ENCODE peak calls at places on chromosomes 13 and 19, in nine cellular contexts. A is T-helper 22 cell; E is Caki2; D is C1 segment of cervical spinal cord; R is T-cell; C is lower lobe of right lung; K is ACHN; L is activated CD4-positive, alpha-beta T cell treated with anti-CD3 and anti-CD28 coated beads, Interleukin-2, amount 50 U/mL, for 1 hour; W is EH. B is an unnamed sample.
A peak's percentile ranks its signal among the peaks of the same experiment; 100 is the strongest.

GRCh38 chr19:53909471-53910169 is 542 bp downstream of the CACNG7 start:
- DNase-seq in D (no peak), C (no peak), R (no peak), K (no peak), A (no peak), L (no peak), E (no peak), W (no peak), B (no peak)

GRCh38 chr19:48806818-48807589 is 3.8 kb downstream of the BCAT2 start:
- DNase-seq in R (no peak), K (peak; percentile 35), A (peak; percentile 22), D (no peak), W (no peak), L (no peak), C (no peak), E (peak; percentile 30), B (no peak)

GRCh38 chr13:35697281-35697680 is 220.8 kb upstream of the MAB21L1 start:
- DNase-seq in L (no peak), E (no peak), A (no peak), C (no peak), W (peak; percentile 54), K (no peak), R (no peak), D (no peak), B (no peak)

GRCh38 chr13:101499406-101499805 is 46.9 kb downstream of the ITGBL1 start:
- DNase-seq in A (no peak), R (no peak), D (no peak), K (no peak), C (no peak), L (no peak), W (no peak), E (no peak), B (no peak)

GRCh38 chr19:58000677-58001076 is 1.9 kb downstream of the ZNF606 start:
- DNase-seq in L (no peak), E (no peak), A (no peak), R (no peak), C (no peak), K (no peak), W (no peak), D (no peak), B (no peak)

GRCh38 chr19:38464421-38465082 is 31.1 kb downstream of the RYR1 start:
- DNase-seq in A (no peak), E (no peak), R (no peak), W (no peak), L (no peak), C (no peak), K (no peak), D (no peak), B (no peak)

GRCh38 chr19:35644987-35645679 is 3.0 kb upstream of the COX6B1 start:
- DNase-seq in W (peak; percentile 72), R (no peak), D (no peak), C (peak; percentile 88), E (peak; percentile 65), K (no peak), A (peak; percentile 57), L (peak; percentile 72), B (peak; percentile 69)

GRCh38 chr13:34867590-34867989 is 74.5 kb upstream of the NBEA start:
- DNase-seq in K (peak; percentile 8), A (no peak), E (peak; percentile 13), L (no peak), W (peak; percentile 45), D (no peak), R (no peak), C (no peak), B (no peak)

GRCh38 chr19:47110521-47111080 is 3.0 kb downstream of the ZC3H4 start:
- DNase-seq in D (peak; percentile 58), A (no peak), W (no peak), L (peak; percentile 50), E (no peak), R (no peak), K (no peak), C (no peak), B (no peak)

GRCh38 chr13:21594715-21595545 is 9.0 kb downstream of the MICU2 start:
- DNase-seq in K (no peak), W (no peak), R (no peak), A (no peak), D (no peak), L (no peak), C (no peak), E (no peak), B (no peak)

GRCh38 chr13:40672310-40673060 is 6.0 kb upstream of the FOXO1 start:
- DNase-seq in W (peak; percentile 65), A (no peak), E (peak; percentile 66), D (no peak), L (no peak), K (no peak), C (no peak), R (no peak), B (no peak)

GRCh38 chr19:55253842-55254624 is 4.8 kb downstream of the PPP6R1 start:
- DNase-seq in D (no peak), W (no peak), A (peak; percentile 56), L (peak; percentile 56), E (no peak), K (no peak), R (peak; percentile 58), C (no peak), B (no peak)

B was measured in frontal cortex.